ENCODE peak calls at places on chromosomes 4 and X, in four cellular contexts. V is transverse colon, U is spleen, I is heart left ventricle. C is an unnamed sample.

GRCh38 chr4:48340276-48340904 is 939 bp upstream of the SLAIN2 start:
- DNase-seq in V (peak; percentile 43), U (no peak), I (no peak), C (no peak)

GRCh38 chrX:68403522-68403921 is 29.8 kb downstream of the OPHN1 start:
- DNase-seq in V (no peak), U (no peak), I (no peak), C (no peak)

GRCh38 chr4:7872264-7872771 is 67.3 kb downstream of the AFAP1 start:
- DNase-seq in V (no peak), U (no peak), I (peak; percentile 60), C (no peak)

GRCh38 chr4:66911898-66912297 is 633.4 kb downstream of the CENPC start:
- DNase-seq in V (no peak), U (no peak), I (no peak), C (no peak)

GRCh38 chr4:84254537-84254936 is 244.6 kb downstream of the NKX6-1 start:
- DNase-seq in V (no peak), U (no peak), I (no peak), C (no peak)

GRCh38 chr4:105061136-105061696 is 85.5 kb upstream of the TET2 start:
- DNase-seq in V (peak; percentile 19), U (no peak), I (no peak), C (no peak)

GRCh38 chr4:38979081-38979480 is 53.1 kb downstream of the TMEM156 start:
- DNase-seq in V (no peak), U (no peak), I (no peak), C (no peak)

GRCh38 chr4:108988514-108989195 is 225.8 kb upstream of the ETNPPL start:
- DNase-seq in V (no peak), U (no peak), I (no peak), C (no peak)

GRCh38 chrX:153761863-153762262 is 2.2 kb upstream of the PLXNB3 start:
- DNase-seq in V (no peak), U (peak; percentile 50), I (no peak), C (no peak)

GRCh38 chr4:30962949-30963348 is 242.8 kb downstream of the PCDH7 start:
- DNase-seq in V (no peak), U (no peak), I (no peak), C (no peak)

GRCh38 chrX:7746861-7747260 is 96.1 kb upstream of the VCX start:
- DNase-seq in V (no peak), U (no peak), I (no peak), C (no peak)

GRCh38 chr4:88008624-88009235 is 1.3 kb downstream of the PKD2 start:
- DNase-seq in V (no peak), U (no peak), I (no peak), C (no peak)

GRCh38 chr4:83118869-83119268 is 4.3 kb upstream of the PLAC8 start:
- DNase-seq in V (no peak), U (no peak), I (no peak), C (no peak)

GRCh38 chr4:848803-849477 is 23.0 kb upstream of the CPLX1 start:
- DNase-seq in V (no peak), U (peak; percentile 69), I (no peak), C (no peak)

GRCh38 chr4:844752-845232 is 18.9 kb upstream of the CPLX1 start:
- DNase-seq in V (no peak), U (peak; percentile 49), I (peak; percentile 2), C (no peak)

GRCh38 chr4:848307-848691 is 22.4 kb upstream of the CPLX1 start:
- DNase-seq in V (no peak), U (peak; percentile 57), I (no peak), C (no peak)

GRCh38 chr4:845836-846251 is 19.9 kb upstream of the CPLX1 start:
- DNase-seq in V (no peak), U (peak; percentile 43), I (no peak), C (no peak)

GRCh38 chr4:845233-845835 is 19.4 kb upstream of the CPLX1 start:
- DNase-seq in V (no peak), U (peak; percentile 54), I (peak; percentile 12), C (no peak)
- H3K9me3 ChIP-seq in V (no peaks in the 10 kb centered on the region), U (peaks cover 16% of the 10 kb centered on the region), I (no peaks in the 10 kb centered on the region), C (no peaks in the 10 kb centered on the region)

DNA sequence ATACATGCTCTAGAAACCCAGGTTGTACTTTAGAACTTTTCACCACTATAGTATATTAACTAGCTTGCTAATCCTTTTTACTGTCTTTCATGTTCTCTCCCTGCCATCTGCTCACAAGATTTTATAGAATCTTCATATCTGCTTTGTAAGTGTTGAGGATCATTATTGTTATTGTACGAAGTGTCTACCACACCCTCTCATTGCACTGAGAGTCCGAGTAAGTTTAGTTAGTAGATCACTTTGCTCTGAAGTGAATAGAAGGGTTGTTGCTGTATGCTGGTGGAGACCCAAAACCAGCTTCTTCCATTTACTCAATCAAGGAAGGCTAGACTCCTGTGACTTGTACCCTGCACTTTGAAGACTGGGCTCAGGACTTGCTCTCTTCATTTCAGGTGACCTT is 17.1 kb downstream of the GAB1 start:
- DNase-seq in V (no peak), U (no peak), I (no peak), C (no peak)
- H3K4me1 ChIP-seq in V (peaks cover 82% of the 10 kb centered on the region), U (peaks cover 30% of the 10 kb centered on the region), I (peaks cover 49% of the 10 kb centered on the region), C (peaks cover 56% of the 10 kb centered on the region)

GRCh38 chr4:81523672-81524436 is 52.1 kb upstream of the RASGEF1B start:
- DNase-seq in V (no peak), U (no peak), I (no peak), C (no peak)
- H3K9me3 ChIP-seq in V (no peaks in the 10 kb centered on the region), U (peaks cover 18% of the 10 kb centered on the region), I (no peaks in the 10 kb centered on the region), C (peaks cover 15% of the 10 kb centered on the region)

DNA sequence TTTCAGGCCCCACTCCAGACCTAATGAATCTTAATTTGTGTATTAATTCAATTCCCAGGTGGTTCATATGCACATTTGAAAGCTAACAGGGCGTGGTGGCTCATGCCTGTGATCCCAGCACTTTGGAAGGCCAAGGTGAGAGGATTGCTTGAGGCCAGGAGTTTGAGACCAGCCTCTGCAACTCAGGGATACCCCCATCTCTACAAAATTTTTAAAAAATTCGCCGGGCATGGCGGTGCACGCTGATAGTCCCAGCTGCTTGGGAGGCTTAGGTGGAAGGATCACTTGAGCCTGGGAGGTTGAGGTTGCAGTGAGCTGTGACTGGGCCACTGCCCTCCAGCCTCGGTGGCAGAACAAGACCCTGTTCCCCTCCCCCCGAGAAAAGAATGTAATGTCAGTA is 31.2 kb downstream of the ADD1 start:
- DNase-seq in V (no peak), U (no peak), I (no peak), C (no peak)
- H3K4me1 ChIP-seq in V (peaks cover 49% of the 10 kb centered on the region), U (peaks cover 3% of the 10 kb centered on the region), I (peaks cover 40% of the 10 kb centered on the region), C (peaks cover 87% of the 10 kb centered on the region)